ENCODE peak calls at places on chromosomes 3 and 15, in five cellular contexts. O, L, I, R and X are unnamed samples.

GRCh38 chr15:75929799-75930565 is 26.3 kb downstream of the FBXO22 start:
- DNase-seq in O (no peak), L (no peak), I (no peak), R (no peak), X (no peak)

GRCh38 chr3:22360977-22361376 is 610.0 kb upstream of the ZNF385D start:
- DNase-seq in O (no peak), L (no peak), I (no peak), R (no peak), X (no peak)

GRCh38 chr15:31080618-31081017 is 20.9 kb downstream of the TRPM1 start:
- DNase-seq in O (peak; percentile 72), L (peak; percentile 37), I (peak; percentile 8), R (peak; percentile 71), X (peak; percentile 89)

GRCh38 chr15:66883322-66883911 is 181.4 kb downstream of the SMAD6 start:
- DNase-seq in O (peak; percentile 88), L (no peak), I (no peak), R (peak; percentile 84), X (peak; percentile 94)

GRCh38 chr3:155239960-155240359 is 53.5 kb downstream of the STRIT1 start:
- DNase-seq in O (no peak), L (no peak), I (no peak), R (no peak), X (no peak)

GRCh38 chr3:46921871-46922271 is 44.4 kb downstream of the PTH1R start:
- DNase-seq in O (peak; percentile 27), L (no peak), I (no peak), R (no peak), X (no peak)

GRCh38 chr3:66957357-66957756 is 40.8 kb upstream of the KBTBD8 start:
- DNase-seq in O (no peak), L (peak; percentile 86), I (no peak), R (no peak), X (no peak)

GRCh38 chr15:70420421-70421196 is 322.9 kb upstream of the TLE3 start:
- DNase-seq in O (no peak), L (no peak), I (no peak), R (no peak), X (no peak)

GRCh38 chr3:94431831-94432230 is 369.0 kb downstream of the NSUN3 start:
- DNase-seq in O (no peak), L (no peak), I (no peak), R (no peak), X (no peak)

GRCh38 chr15:69314736-69315135 is 16.0 kb downstream of the PAQR5 start:
- DNase-seq in O (no peak), L (no peak), I (no peak), R (no peak), X (no peak)

GRCh38 chr3:196227629-196228493 is 11.5 kb downstream of the SLC51A start:
- DNase-seq in O (no peak), L (no peak), I (no peak), R (no peak), X (no peak)

GRCh38 chr15:90681480-90681879 is 35.7 kb upstream of the BLM start:
- DNase-seq in O (peak; percentile 40), L (no peak), I (no peak), R (no peak), X (no peak)

GRCh38 chr3:88180398-88180999 is 30.7 kb downstream of the C3orf38 start:
- DNase-seq in O (no peak), L (peak; percentile 55), I (peak; percentile 26), R (no peak), X (no peak)

GRCh38 chr15:67218428-67218827 is 36.0 kb downstream of the AAGAB start:
- DNase-seq in O (no peak), L (no peak), I (no peak), R (no peak), X (no peak)

GRCh38 chr15:69129026-69129385 is 31.4 kb upstream of the GLCE start:
- DNase-seq in O (no peak), L (no peak), I (no peak), R (no peak), X (no peak)

GRCh38 chr3:186413615-186414415 is 51.8 kb upstream of the DGKG start:
- DNase-seq in O (peak; percentile 43), L (peak; percentile 53), I (peak; percentile 14), R (peak; percentile 20), X (peak; percentile 86)

GRCh38 chr3:112699436-112699978 is 58.6 kb upstream of the CCDC80 start:
- DNase-seq in O (no peak), L (no peak), I (no peak), R (no peak), X (no peak)

GRCh38 chr3:147395975-147396708 is 10.2 kb downstream of the ZIC4 start:
- DNase-seq in O (no peak), L (no peak), I (no peak), R (no peak), X (no peak)

DNA sequence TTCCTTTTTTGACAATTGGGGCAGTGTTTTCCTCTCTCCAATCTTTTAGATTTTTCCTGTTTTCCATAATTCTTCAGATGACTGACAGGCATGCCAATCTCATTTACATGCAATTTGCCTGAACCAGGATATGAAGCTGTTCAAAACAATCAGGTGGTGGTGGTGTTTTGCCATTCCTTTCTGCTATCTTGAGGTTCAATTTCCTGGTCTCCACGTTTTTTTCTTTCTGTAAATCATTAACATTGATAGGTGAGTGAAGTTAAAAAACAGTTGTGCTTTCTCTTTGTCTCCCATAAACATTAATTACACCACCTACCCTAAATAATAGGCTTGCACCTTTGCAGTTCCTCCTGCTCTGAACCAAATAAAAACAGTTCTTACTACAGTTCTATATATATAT is 49.1 kb downstream of the C2CD4A start:
- DNase-seq in O (no peak), L (peak; percentile 87), I (no peak), R (no peak), X (no peak)
- H3K4me1 ChIP-seq in O (no peaks in the 10 kb centered on the region), L (peaks cover 8% of the 10 kb centered on the region), I (peaks cover 24% of the 10 kb centered on the region), R (peaks cover 4% of the 10 kb centered on the region), X (no peaks in the 10 kb centered on the region)

DNA sequence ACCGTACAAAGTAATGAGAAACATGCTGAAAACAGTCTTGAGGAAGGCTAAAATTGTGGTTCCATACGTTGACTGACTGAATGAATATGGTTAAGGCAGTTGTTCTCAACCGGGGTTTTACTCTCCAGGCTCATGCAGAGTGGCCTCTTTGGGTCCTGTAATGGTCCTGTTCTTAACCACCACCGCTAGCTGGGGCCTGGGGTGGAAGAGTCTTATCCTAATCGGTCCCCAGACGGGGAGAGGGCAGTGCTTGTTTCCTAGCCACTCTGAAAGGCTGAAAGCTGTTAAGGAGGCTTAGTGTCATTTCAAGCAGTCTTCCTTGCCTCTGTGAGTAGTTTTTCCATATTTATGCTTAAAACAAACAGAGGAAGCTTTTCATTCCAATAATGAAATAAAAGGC is 32.0 kb downstream of the SELENOT start:
- DNase-seq in O (no peak), L (peak; percentile 11), I (no peak), R (no peak), X (no peak)
- H3K27ac ChIP-seq in O (no peak overlapping the region), L (peak overlapping the region; percentile 59), I (no peak overlapping the region), R (no peak overlapping the region), X (no peak overlapping the region)

GRCh38 chr3:26827169-26827568 is 204.6 kb downstream of the LRRC3B start:
- DNase-seq in O (no peak), L (no peak), I (no peak), R (no peak), X (no peak)
- H3K9me3 ChIP-seq in O (peaks cover 64% of the 10 kb centered on the region), L (no peaks in the 10 kb centered on the region), I (no peaks in the 10 kb centered on the region), R (no peaks in the 10 kb centered on the region), X (no peaks in the 10 kb centered on the region)

DNA sequence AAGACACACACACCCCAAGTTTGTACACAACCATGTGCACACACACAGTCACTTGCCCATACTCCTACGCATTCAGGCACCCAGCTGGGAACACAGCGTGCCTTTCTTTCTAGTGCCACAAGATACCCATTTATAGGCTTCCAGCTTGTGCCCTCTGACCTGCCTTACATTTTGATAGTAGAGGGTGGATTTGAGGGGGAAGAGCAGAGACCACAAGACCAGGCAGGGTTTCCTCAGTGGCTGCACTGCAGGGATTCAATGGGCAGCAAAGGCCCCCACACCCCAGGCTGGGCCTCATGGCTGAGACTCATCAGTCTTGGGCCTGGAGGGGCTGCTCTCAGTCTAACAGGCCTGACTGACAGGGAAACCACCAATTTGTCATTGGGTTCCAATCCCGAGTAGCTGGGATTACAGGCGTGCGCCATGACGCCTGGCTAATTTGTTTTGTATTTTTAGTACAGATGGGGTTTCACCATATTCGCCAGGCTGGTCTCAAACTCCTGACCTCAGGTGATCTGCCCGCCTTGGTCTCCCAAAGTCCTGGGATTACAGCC is 18.8 kb upstream of the ANKDD1A start:
- DNase-seq in O (no peak), L (no peak), I (no peak), R (no peak), X (no peak)
- H3K4me1 ChIP-seq in O (peaks cover 34% of the 10 kb centered on the region), L (peaks cover 29% of the 10 kb centered on the region), I (peaks cover 72% of the 10 kb centered on the region), R (peaks cover 28% of the 10 kb centered on the region), X (peaks cover 17% of the 10 kb centered on the region)

GRCh38 chr3:123312331-123313265 is 110.9 kb downstream of the SEC22A start:
- DNase-seq in O (no peak), L (no peak), I (no peak), R (no peak), X (no peak)
- H3K27ac ChIP-seq in O (no peak overlapping the region), L (no peak overlapping the region), I (no peak overlapping the region), R (no peak overlapping the region), X (no peak overlapping the region)

GRCh38 chr15:27458370-27459084 is 487.5 kb downstream of the GABRG3 start:
- DNase-seq in O (no peak), L (no peak), I (no peak), R (no peak), X (no peak)
- H3K9me3 ChIP-seq in O (peaks cover 3% of the 10 kb centered on the region), L (peaks cover 3% of the 10 kb centered on the region), I (no peaks in the 10 kb centered on the region), R (no peaks in the 10 kb centered on the region), X (no peaks in the 10 kb centered on the region)